ENCODE peak calls at places on chromosomes 1 and 21, in seven cellular contexts. S is A673, I is stomach, X is colonic mucosa, C is heart left ventricle, A is cardiac muscle cell, N is fibroblast of lung. D is an unnamed sample.

GRCh38 chr1:180923024-180923841 is 10.5 kb downstream of the KIAA1614 start:
- DNase-seq in S (peak; percentile 72), I (no peak), X (no peak), C (no peak), A (peak; percentile 15), N (peak; percentile 45), D (peak; percentile 95)

GRCh38 chr1:209490013-209490412 is 93.5 kb upstream of the CAMK1G start:
- DNase-seq in S (peak; percentile 29), I (no peak), X (no peak), C (no peak), A (peak; percentile 26), N (peak; percentile 19), D (peak; percentile 18)

GRCh38 chr21:42299324-42300044 is 15.7 kb downstream of the TFF3 start:
- DNase-seq in S (no peak), I (no peak), X (peak; percentile 72), C (peak; percentile 37), A (peak; percentile 30), N (no peak), D (no peak)

GRCh38 chr1:26353976-26354820 is at the start of gene CRYBG2:
- DNase-seq in S (no peak), I (peak; percentile 65), X (peak; percentile 84), C (no peak), A (no peak), N (no peak), D (no peak)

GRCh38 chr1:87872692-87873091 is 544.0 kb downstream of the LMO4 start:
- DNase-seq in S (no peak), I (no peak), X (no peak), C (no peak), A (no peak), N (no peak), D (no peak)

GRCh38 chr1:21911205-21912001 is 25.7 kb downstream of the HSPG2 start:
- DNase-seq in S (no peak), I (no peak), X (peak; percentile 21), C (peak; percentile 81), A (peak; percentile 78), N (peak; percentile 70), D (no peak)

GRCh38 chr1:32470991-32471694 is 6.3 kb downstream of the ZBTB8B start:
- DNase-seq in S (no peak), I (no peak), X (no peak), C (no peak), A (no peak), N (no peak), D (peak; percentile 84)

GRCh38 chr1:13808729-13809131 is 108.7 kb downstream of the PRDM2 start:
- DNase-seq in S (peak; percentile 73), I (no peak), X (no peak), C (no peak), A (peak; percentile 60), N (peak; percentile 18), D (no peak)

GRCh38 chr1:205950280-205950679 is 7.0 kb upstream of the SLC26A9 start:
- DNase-seq in S (no peak), I (peak; percentile 71), X (no peak), C (no peak), A (peak; percentile 68), N (peak; percentile 81), D (no peak)

GRCh38 chr1:6692956-6693355 is 8.7 kb downstream of the DNAJC11 start:
- DNase-seq in S (no peak), I (no peak), X (no peak), C (no peak), A (no peak), N (no peak), D (no peak)

GRCh38 chr1:171816300-171816901 is 24.9 kb upstream of the DNM3 start:
- DNase-seq in S (no peak), I (no peak), X (no peak), C (no peak), A (no peak), N (no peak), D (no peak)

GRCh38 chr1:44447051-44447806 is 42.2 kb downstream of the RNF220 start:
- DNase-seq in S (no peak), I (no peak), X (no peak), C (no peak), A (no peak), N (no peak), D (no peak)

GRCh38 chr21:35026617-35027557 is 22.2 kb downstream of the RUNX1 start:
- DNase-seq in S (no peak), I (peak; percentile 74), X (peak; percentile 63), C (peak; percentile 44), A (peak; percentile 88), N (peak; percentile 74), D (peak; percentile 74)

GRCh38 chr21:35025206-35026152 is 23.6 kb downstream of the RUNX1 start:
- DNase-seq in S (no peak), I (no peak), X (no peak), C (no peak), A (peak; percentile 19), N (no peak), D (peak; percentile 16)

GRCh38 chr21:35027558-35028450 is 21.3 kb downstream of the RUNX1 start:
- DNase-seq in S (no peak), I (no peak), X (no peak), C (no peak), A (no peak), N (no peak), D (no peak)

GRCh38 chr21:35024475-35024874 is 24.6 kb downstream of the RUNX1 start:
- DNase-seq in S (no peak), I (no peak), X (no peak), C (no peak), A (no peak), N (no peak), D (no peak)

DNA sequence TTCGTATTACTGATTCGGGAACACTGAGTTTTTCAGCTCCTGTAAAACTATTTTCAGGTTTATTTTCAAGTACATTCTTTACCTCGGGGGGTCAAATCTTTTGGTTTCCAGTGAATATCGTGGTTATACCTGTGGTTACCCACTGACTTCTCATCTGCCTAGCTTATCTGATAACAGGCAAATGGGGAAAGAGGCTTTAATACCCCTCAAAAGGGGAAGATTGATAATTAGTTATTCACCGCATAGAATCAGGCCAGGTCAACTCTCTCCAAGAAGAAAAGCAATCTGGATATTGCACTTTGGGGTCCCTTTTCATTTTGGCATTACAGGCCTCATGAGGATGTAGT is 23.0 kb downstream of the RUNX1 start:
- DNase-seq in S (no peak), I (no peak), X (no peak), C (no peak), A (peak; percentile 6), N (peak; percentile 72), D (peak; percentile 10)
- H3K4me1 ChIP-seq in S (no peaks in the 10 kb centered on the region), I (peaks cover 19% of the 10 kb centered on the region), X (peaks cover 14% of the 10 kb centered on the region), C (no peaks in the 10 kb centered on the region), A (no peaks in the 10 kb centered on the region), N (peaks cover 2% of the 10 kb centered on the region), D (no peaks in the 10 kb centered on the region)

GRCh38 chr1:169466259-169467230 is 19.2 kb downstream of the SLC19A2 start:
- DNase-seq in S (peak; percentile 61), I (no peak), X (no peak), C (no peak), A (peak; percentile 72), N (peak; percentile 36), D (peak; percentile 63)
- TF ChIP-seq CTCF in S (peak; percentile 56), I (peak; percentile 33), X (no peak), C (peak; percentile 48), A (peak; percentile 40), N (peak; percentile 36), D (peak; percentile 73)

DNA sequence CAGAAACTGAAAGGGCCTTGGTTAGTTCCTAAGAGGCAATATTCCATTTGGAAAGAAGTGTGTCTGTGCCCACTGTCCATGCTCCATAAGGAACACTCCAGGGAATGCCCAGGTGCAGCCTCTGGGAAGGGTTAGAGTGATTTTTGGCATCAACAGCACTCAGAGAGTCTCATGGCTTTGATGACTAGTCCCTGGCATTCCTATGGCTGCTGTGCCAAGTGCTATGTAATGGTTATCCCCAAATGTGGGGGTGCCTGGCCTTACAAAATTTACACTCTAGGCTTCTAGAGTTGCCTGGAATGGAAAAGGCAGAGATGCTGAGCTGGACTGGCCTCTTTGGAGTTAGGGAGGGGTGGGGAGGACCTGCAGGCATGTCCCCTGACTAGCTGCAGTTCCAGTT is 75.0 kb upstream of the BCAR3 start:
- DNase-seq in S (no peak), I (no peak), X (no peak), C (no peak), A (no peak), N (peak; percentile 36), D (no peak)
- H3K4me1 ChIP-seq in S (no peaks in the 10 kb centered on the region), I (no peaks in the 10 kb centered on the region), X (no peaks in the 10 kb centered on the region), C (no peaks in the 10 kb centered on the region), A (peaks cover 2% of the 10 kb centered on the region), N (peaks cover 27% of the 10 kb centered on the region), D (peaks cover 4% of the 10 kb centered on the region)

GRCh38 chr1:229694053-229694693 is 68.1 kb downstream of the URB2 start:
- DNase-seq in S (peak; percentile 98), I (peak; percentile 47), X (peak; percentile 54), C (peak; percentile 78), A (peak; percentile 74), N (peak; percentile 86), D (peak; percentile 91)
- TF ChIP-seq CTCF in S (no peak), I (no peak), X (no peak), C (no peak), A (no peak), N (no peak), D (no peak)

DNA sequence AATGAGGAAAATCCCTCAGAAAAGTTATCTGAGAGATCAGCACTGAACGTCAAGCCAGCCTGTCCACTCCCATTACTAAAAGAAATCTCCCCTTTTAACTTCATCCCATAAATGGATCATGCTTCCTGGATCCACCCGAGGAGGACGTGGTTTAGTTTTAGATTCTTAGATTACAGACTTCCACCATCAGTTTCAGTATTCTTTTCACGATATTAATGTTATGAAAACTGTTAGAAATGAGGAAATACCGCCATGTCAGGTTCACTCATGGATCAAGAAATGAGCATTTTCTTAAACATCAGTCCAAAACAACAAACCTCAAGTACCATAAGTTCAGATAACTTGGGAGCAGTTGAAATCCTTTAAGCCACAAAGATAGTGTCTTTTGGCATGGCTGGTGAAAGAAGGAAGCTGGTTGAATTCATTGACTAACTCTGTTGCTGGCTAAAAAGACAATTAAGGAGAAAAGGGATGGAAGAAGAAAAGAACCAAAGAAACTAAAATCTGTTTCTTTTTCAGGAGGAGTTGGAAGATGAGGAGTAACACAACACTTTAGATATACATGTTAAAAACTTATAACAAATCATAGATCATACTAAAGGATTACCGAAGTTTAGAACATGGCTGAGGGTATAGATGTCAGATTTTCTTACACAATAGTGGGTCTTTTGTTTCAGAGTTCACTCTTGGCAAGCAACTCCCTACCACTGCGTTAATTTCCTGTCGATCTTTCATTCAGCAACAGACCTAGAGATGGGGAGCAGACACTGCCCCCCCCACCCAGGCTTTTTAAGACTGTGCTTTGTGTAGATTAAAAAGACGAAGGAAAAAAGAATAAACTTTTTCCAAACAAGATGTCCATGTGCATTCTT is 50.1 kb downstream of the NFIA start:
- DNase-seq in S (peak; percentile 93), I (no peak), X (no peak), C (no peak), A (peak; percentile 85), N (peak; percentile 64), D (no peak)
- H3K4me1 ChIP-seq in S (peaks cover 71% of the 10 kb centered on the region), I (peaks cover 23% of the 10 kb centered on the region), X (peaks cover 9% of the 10 kb centered on the region), C (peaks cover 14% of the 10 kb centered on the region), A (no peaks in the 10 kb centered on the region), N (no peaks in the 10 kb centered on the region), D (no peaks in the 10 kb centered on the region)

DNA sequence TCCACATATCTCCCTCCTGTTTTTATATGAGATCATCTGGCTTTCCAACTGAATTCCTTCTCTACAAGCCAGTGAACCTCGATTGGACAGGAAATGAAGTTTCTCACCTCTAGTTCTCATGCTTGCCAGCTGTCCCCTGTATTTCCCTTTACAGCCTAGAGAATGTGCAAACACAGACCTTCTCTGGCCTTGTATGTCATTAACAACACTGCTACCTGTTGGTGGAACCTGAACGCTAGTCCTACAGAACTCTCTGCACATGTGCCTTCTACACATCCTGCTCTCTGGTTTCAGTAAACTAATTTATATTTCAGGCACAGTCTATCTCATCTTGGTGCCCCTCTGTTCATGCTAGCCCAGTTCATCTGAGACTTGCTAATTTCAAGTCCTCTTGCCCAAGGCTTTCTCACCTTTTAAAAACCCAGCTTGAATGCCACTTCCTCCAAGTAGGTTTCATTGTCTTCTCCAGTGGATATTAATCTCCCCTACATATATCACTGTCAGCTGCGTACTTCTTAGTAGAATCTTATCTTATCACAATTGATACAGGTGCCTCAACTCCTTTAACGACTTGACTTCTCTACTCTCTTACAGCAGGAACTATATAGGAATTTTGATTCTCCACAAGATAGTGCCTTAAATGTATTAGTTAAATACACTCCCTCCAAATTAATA is 549.9 kb downstream of the PLPP3 start:
- DNase-seq in S (no peak), I (no peak), X (peak; percentile 19), C (no peak), A (no peak), N (no peak), D (no peak)
- TF ChIP-seq CTCF in S (no peak), I (no peak), X (no peak), C (no peak), A (no peak), N (no peak), D (peak; percentile 54)